ENCODE peak calls at places on chromosomes 5 and 9, in six cellular contexts. One of them, this sample, is unnamed.

GRCh38 chr9:134597957-134598883 is 43.4 kb upstream of the COL5A1 start:
- DNase-seq in pancreas: no peak
- DNase-seq in kidney epithelial cell: no peak
- DNase-seq in cardiac fibroblast: peak
- DNase-seq in brain microvascular endothelial cell: no peak
- DNase-seq in retinal pigment epithelial cell: no peak
- DNase-seq in this sample: no peak

GRCh38 chr9:134053401-134053871 is 14.4 kb downstream of the BRD3 start:
- DNase-seq in retinal pigment epithelial cell: no peak
- DNase-seq in pancreas: no peak
- DNase-seq in brain microvascular endothelial cell: no peak
- DNase-seq in kidney epithelial cell: no peak
- DNase-seq in cardiac fibroblast: no peak
- DNase-seq in this sample: peak

GRCh38 chr5:145951071-145951470 is 14.7 kb downstream of the SH3RF2 start:
- DNase-seq in pancreas: no peak
- DNase-seq in retinal pigment epithelial cell: no peak
- DNase-seq in brain microvascular endothelial cell: no peak
- DNase-seq in cardiac fibroblast: no peak
- DNase-seq in kidney epithelial cell: no peak
- DNase-seq in this sample: no peak

GRCh38 chr9:76424491-76424890 is 30.3 kb upstream of the RFK start:
- DNase-seq in cardiac fibroblast: no peak
- DNase-seq in retinal pigment epithelial cell: no peak
- DNase-seq in pancreas: no peak
- DNase-seq in brain microvascular endothelial cell: no peak
- DNase-seq in kidney epithelial cell: no peak
- DNase-seq in this sample: no peak

GRCh38 chr5:141557681-141558136 is 61.1 kb downstream of the DIAPH1 start:
- DNase-seq in cardiac fibroblast: peak
- DNase-seq in kidney epithelial cell: peak
- DNase-seq in pancreas: peak
- DNase-seq in brain microvascular endothelial cell: peak
- DNase-seq in retinal pigment epithelial cell: peak
- DNase-seq in this sample: peak

GRCh38 chr5:171845040-171845439 is 59.4 kb downstream of the SMIM23 start:
- DNase-seq in pancreas: no peak
- DNase-seq in brain microvascular endothelial cell: no peak
- DNase-seq in cardiac fibroblast: no peak
- DNase-seq in kidney epithelial cell: no peak
- DNase-seq in retinal pigment epithelial cell: no peak
- DNase-seq in this sample: no peak

GRCh38 chr9:113503131-113503541 is 39.6 kb downstream of the RGS3 start:
- DNase-seq in pancreas: no peak
- DNase-seq in brain microvascular endothelial cell: no peak
- DNase-seq in retinal pigment epithelial cell: no peak
- DNase-seq in kidney epithelial cell: no peak
- DNase-seq in cardiac fibroblast: no peak
- DNase-seq in this sample: no peak

GRCh38 chr5:27516437-27516836 is 478.1 kb upstream of the CDH9 start:
- DNase-seq in cardiac fibroblast: no peak
- DNase-seq in brain microvascular endothelial cell: no peak
- DNase-seq in kidney epithelial cell: no peak
- DNase-seq in retinal pigment epithelial cell: no peak
- DNase-seq in pancreas: no peak
- DNase-seq in this sample: no peak

GRCh38 chr5:173053041-173053440 is 3.1 kb upstream of the CREBRF start:
- DNase-seq in cardiac fibroblast: no peak
- DNase-seq in retinal pigment epithelial cell: no peak
- DNase-seq in pancreas: no peak
- DNase-seq in kidney epithelial cell: no peak
- DNase-seq in brain microvascular endothelial cell: no peak
- DNase-seq in this sample: no peak

GRCh38 chr5:7849531-7850240 is 1.2 kb downstream of the CFAP90 start:
- DNase-seq in brain microvascular endothelial cell: no peak
- DNase-seq in cardiac fibroblast: no peak
- DNase-seq in kidney epithelial cell: no peak
- DNase-seq in pancreas: no peak
- DNase-seq in retinal pigment epithelial cell: no peak
- DNase-seq in this sample: no peak

GRCh38 chr5:5154733-5155132 is 14.6 kb downstream of the ADAMTS16 start:
- DNase-seq in kidney epithelial cell: no peak
- DNase-seq in retinal pigment epithelial cell: no peak
- DNase-seq in pancreas: no peak
- DNase-seq in cardiac fibroblast: no peak
- DNase-seq in brain microvascular endothelial cell: no peak
- DNase-seq in this sample: no peak

GRCh38 chr9:100473271-100474081 is 527 bp downstream of the TMEFF1 start:
- DNase-seq in retinal pigment epithelial cell: no peak
- DNase-seq in pancreas: peak
- DNase-seq in kidney epithelial cell: no peak
- DNase-seq in brain microvascular endothelial cell: no peak
- DNase-seq in cardiac fibroblast: peak
- DNase-seq in this sample: peak

GRCh38 chr5:68884893-68885292 is 208.9 kb upstream of the SLC30A5 start:
- DNase-seq in retinal pigment epithelial cell: no peak
- DNase-seq in kidney epithelial cell: no peak
- DNase-seq in brain microvascular endothelial cell: no peak
- DNase-seq in pancreas: no peak
- DNase-seq in cardiac fibroblast: peak
- DNase-seq in this sample: no peak

GRCh38 chr5:171419663-171420428 is 399 bp downstream of the FGF18 start:
- DNase-seq in pancreas: peak
- DNase-seq in retinal pigment epithelial cell: no peak
- DNase-seq in brain microvascular endothelial cell: no peak
- DNase-seq in kidney epithelial cell: no peak
- DNase-seq in cardiac fibroblast: no peak
- DNase-seq in this sample: no peak

GRCh38 chr9:115606851-115607250 is 488.9 kb upstream of the TNC start:
- DNase-seq in cardiac fibroblast: peak
- DNase-seq in kidney epithelial cell: no peak
- DNase-seq in brain microvascular endothelial cell: no peak
- DNase-seq in pancreas: no peak
- DNase-seq in retinal pigment epithelial cell: no peak
- DNase-seq in this sample: no peak

GRCh38 chr5:134515801-134516200 is 9.7 kb upstream of the JADE2 start:
- DNase-seq in pancreas: no peak
- DNase-seq in kidney epithelial cell: no peak
- DNase-seq in cardiac fibroblast: no peak
- DNase-seq in brain microvascular endothelial cell: no peak
- DNase-seq in retinal pigment epithelial cell: no peak
- DNase-seq in this sample: no peak

GRCh38 chr9:119963798-119964372 is 594.6 kb upstream of the BRINP1 start:
- DNase-seq in cardiac fibroblast: peak
- DNase-seq in brain microvascular endothelial cell: peak
- DNase-seq in kidney epithelial cell: peak
- DNase-seq in retinal pigment epithelial cell: peak
- DNase-seq in pancreas: no peak
- DNase-seq in this sample: no peak

GRCh38 chr9:26205316-26205715 is 527.1 kb upstream of the TUSC1 start:
- DNase-seq in retinal pigment epithelial cell: no peak
- DNase-seq in brain microvascular endothelial cell: no peak
- DNase-seq in pancreas: no peak
- DNase-seq in kidney epithelial cell: no peak
- DNase-seq in cardiac fibroblast: no peak
- DNase-seq in this sample: no peak

GRCh38 chr5:61496406-61497307 is 164.6 kb downstream of the ZSWIM6 start:
- DNase-seq in cardiac fibroblast: no peak
- DNase-seq in brain microvascular endothelial cell: no peak
- DNase-seq in pancreas: no peak
- DNase-seq in kidney epithelial cell: no peak
- DNase-seq in retinal pigment epithelial cell: peak
- DNase-seq in this sample: no peak

GRCh38 chr5:68046445-68046844 is 169.1 kb upstream of the PIK3R1 start:
- DNase-seq in cardiac fibroblast: peak
- DNase-seq in kidney epithelial cell: peak
- DNase-seq in pancreas: no peak
- DNase-seq in retinal pigment epithelial cell: peak
- DNase-seq in brain microvascular endothelial cell: peak
- DNase-seq in this sample: no peak

GRCh38 chr5:79795764-79796398 is 106.2 kb downstream of the CMYA5 start:
- DNase-seq in cardiac fibroblast: peak
- DNase-seq in kidney epithelial cell: peak
- DNase-seq in pancreas: peak
- DNase-seq in brain microvascular endothelial cell: peak
- DNase-seq in retinal pigment epithelial cell: peak
- DNase-seq in this sample: no peak

GRCh38 chr9:106860731-106861584 is 2.0 kb upstream of the ZNF462 start:
- DNase-seq in pancreas: peak
- DNase-seq in retinal pigment epithelial cell: no peak
- DNase-seq in cardiac fibroblast: peak
- DNase-seq in brain microvascular endothelial cell: peak
- DNase-seq in kidney epithelial cell: no peak
- DNase-seq in this sample: peak

GRCh38 chr9:653856-654387 is 187.6 kb upstream of the DMRT1 start:
- DNase-seq in kidney epithelial cell: no peak
- DNase-seq in brain microvascular endothelial cell: no peak
- DNase-seq in cardiac fibroblast: no peak
- DNase-seq in retinal pigment epithelial cell: no peak
- DNase-seq in pancreas: no peak
- DNase-seq in this sample: no peak

GRCh38 chr9:14315754-14316573 is 2.0 kb upstream of the NFIB start:
- DNase-seq in cardiac fibroblast: peak
- DNase-seq in retinal pigment epithelial cell: peak
- DNase-seq in brain microvascular endothelial cell: peak
- DNase-seq in kidney epithelial cell: no peak
- DNase-seq in pancreas: peak
- DNase-seq in this sample: peak

GRCh38 chr9:14062449-14063187 is 251.3 kb downstream of the NFIB start:
- DNase-seq in kidney epithelial cell: peak
- DNase-seq in brain microvascular endothelial cell: peak
- DNase-seq in retinal pigment epithelial cell: peak
- DNase-seq in cardiac fibroblast: peak
- DNase-seq in pancreas: no peak
- DNase-seq in this sample: no peak

GRCh38 chr5:31531888-31532710 is at the start of the genes C5orf22 and DROSHA:
- DNase-seq in pancreas: peak
- DNase-seq in kidney epithelial cell: peak
- DNase-seq in cardiac fibroblast: peak
- DNase-seq in retinal pigment epithelial cell: peak
- DNase-seq in brain microvascular endothelial cell: peak
- DNase-seq in this sample: peak
- TF ChIP-seq CTCF in pancreas: no peak
- TF ChIP-seq CTCF in kidney epithelial cell: no peak
- TF ChIP-seq CTCF in cardiac fibroblast: peak
- TF ChIP-seq CTCF in retinal pigment epithelial cell: peak
- TF ChIP-seq CTCF in brain microvascular endothelial cell: no peak
- TF ChIP-seq CTCF in this sample: no peak

GRCh38 chr9:97124256-97124655 is 85.3 kb upstream of the CTSV start:
- DNase-seq in cardiac fibroblast: no peak
- DNase-seq in retinal pigment epithelial cell: no peak
- DNase-seq in brain microvascular endothelial cell: no peak
- DNase-seq in pancreas: no peak
- DNase-seq in kidney epithelial cell: no peak
- DNase-seq in this sample: no peak

GRCh38 chr9:97132865-97133264 is 93.9 kb upstream of the CTSV start:
- DNase-seq in brain microvascular endothelial cell: no peak
- DNase-seq in pancreas: no peak
- DNase-seq in retinal pigment epithelial cell: no peak
- DNase-seq in kidney epithelial cell: no peak
- DNase-seq in cardiac fibroblast: no peak
- DNase-seq in this sample: no peak

GRCh38 chr9:97128919-97129318 is 90.0 kb upstream of the CTSV start:
- DNase-seq in kidney epithelial cell: no peak
- DNase-seq in retinal pigment epithelial cell: no peak
- DNase-seq in cardiac fibroblast: no peak
- DNase-seq in brain microvascular endothelial cell: no peak
- DNase-seq in pancreas: no peak
- DNase-seq in this sample: no peak
- H3K4me3 ChIP-seq in kidney epithelial cell: no peak
- H3K4me3 ChIP-seq in retinal pigment epithelial cell: no peak
- H3K4me3 ChIP-seq in cardiac fibroblast: no peak
- H3K4me3 ChIP-seq in brain microvascular endothelial cell: no peak
- H3K4me3 ChIP-seq in pancreas: no peak
- H3K4me3 ChIP-seq in this sample: no peak

DNA sequence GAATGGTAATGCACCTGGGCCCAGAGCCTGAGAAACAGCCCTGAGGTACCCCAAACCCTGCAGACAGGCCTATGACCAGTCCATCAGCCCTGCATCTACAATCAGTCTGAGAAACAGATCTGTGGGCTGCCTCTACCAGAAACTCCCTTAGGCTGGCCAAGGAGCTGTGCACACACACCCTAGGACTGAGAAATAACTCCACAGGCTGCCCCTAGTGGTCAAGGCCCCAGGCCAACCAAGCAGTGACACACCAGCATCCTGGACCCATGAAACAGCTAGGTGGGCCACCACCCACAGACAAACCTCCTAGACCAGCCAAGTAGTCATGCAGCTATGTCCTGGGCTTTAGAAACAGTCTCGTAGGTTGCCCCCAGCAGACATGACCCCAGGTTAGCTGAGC is 253.6 kb upstream of the VLDLR start:
- DNase-seq in cardiac fibroblast: no peak
- DNase-seq in retinal pigment epithelial cell: no peak
- DNase-seq in kidney epithelial cell: no peak
- DNase-seq in brain microvascular endothelial cell: no peak
- DNase-seq in pancreas: no peak
- DNase-seq in this sample: no peak
- TF ChIP-seq CTCF in cardiac fibroblast: no peak
- TF ChIP-seq CTCF in retinal pigment epithelial cell: peak
- TF ChIP-seq CTCF in kidney epithelial cell: no peak
- TF ChIP-seq CTCF in brain microvascular endothelial cell: no peak
- TF ChIP-seq CTCF in pancreas: no peak
- TF ChIP-seq CTCF in this sample: no peak

GRCh38 chr9:136327313-136327971 is at the start of gene GPSM1:
- DNase-seq in cardiac fibroblast: peak
- DNase-seq in pancreas: no peak
- DNase-seq in brain microvascular endothelial cell: no peak
- DNase-seq in retinal pigment epithelial cell: no peak
- DNase-seq in kidney epithelial cell: no peak
- DNase-seq in this sample: no peak

GRCh38 chr9:136329211-136329627 is 1.9 kb downstream of the GPSM1 start:
- DNase-seq in kidney epithelial cell: no peak
- DNase-seq in retinal pigment epithelial cell: no peak
- DNase-seq in pancreas: no peak
- DNase-seq in cardiac fibroblast: no peak
- DNase-seq in brain microvascular endothelial cell: no peak
- DNase-seq in this sample: no peak

GRCh38 chr9:136328011-136328621 is 777 bp downstream of the GPSM1 start:
- DNase-seq in kidney epithelial cell: no peak
- DNase-seq in cardiac fibroblast: no peak
- DNase-seq in retinal pigment epithelial cell: no peak
- DNase-seq in brain microvascular endothelial cell: no peak
- DNase-seq in pancreas: no peak
- DNase-seq in this sample: no peak

GRCh38 chr9:136329636-136330405 is 2.5 kb downstream of the GPSM1 start:
- DNase-seq in cardiac fibroblast: no peak
- DNase-seq in retinal pigment epithelial cell: no peak
- DNase-seq in brain microvascular endothelial cell: no peak
- DNase-seq in kidney epithelial cell: no peak
- DNase-seq in pancreas: no peak
- DNase-seq in this sample: no peak

GRCh38 chr9:136328622-136329041 is 1.3 kb downstream of the GPSM1 start:
- DNase-seq in brain microvascular endothelial cell: peak
- DNase-seq in pancreas: no peak
- DNase-seq in retinal pigment epithelial cell: no peak
- DNase-seq in cardiac fibroblast: peak
- DNase-seq in kidney epithelial cell: no peak
- DNase-seq in this sample: no peak
- H3K4me3 ChIP-seq in brain microvascular endothelial cell: peak
- H3K4me3 ChIP-seq in pancreas: no peak
- H3K4me3 ChIP-seq in retinal pigment epithelial cell: peak
- H3K4me3 ChIP-seq in cardiac fibroblast: peak
- H3K4me3 ChIP-seq in kidney epithelial cell: peak
- H3K4me3 ChIP-seq in this sample: no peak